ENCODE peak calls at places on chromosomes 1 and 21, in eight cellular contexts. One of them, this sample, is unnamed.

GRCh38 chr1:221712776-221713431 is 29.0 kb downstream of the DUSP10 start:
- DNase-seq in GM04504: no peak
- DNase-seq in SJSA1: no peak
- DNase-seq in activated T-helper 1 cell treated with Interleukin-2 at 50 U/mL for 16 hours: peak; percentile 68
- DNase-seq in heart right ventricle: peak; percentile 11
- DNase-seq in T-helper 2 cell: peak; percentile 43
- DNase-seq in NCI-H2171: no peak
- DNase-seq in HuH-7: no peak
- DNase-seq in this sample: no peak

GRCh38 chr1:178946855-178947687 is 76.2 kb upstream of the ANGPTL1 start:
- DNase-seq in GM04504: no peak
- DNase-seq in SJSA1: no peak
- DNase-seq in activated T-helper 1 cell treated with Interleukin-2 at 50 U/mL for 16 hours: no peak
- DNase-seq in heart right ventricle: no peak
- DNase-seq in T-helper 2 cell: no peak
- DNase-seq in NCI-H2171: no peak
- DNase-seq in HuH-7: no peak
- DNase-seq in this sample: no peak

GRCh38 chr1:244296447-244296846 is 155.3 kb downstream of the ADSS2 start:
- DNase-seq in GM04504: no peak
- DNase-seq in SJSA1: no peak
- DNase-seq in activated T-helper 1 cell treated with Interleukin-2 at 50 U/mL for 16 hours: no peak
- DNase-seq in heart right ventricle: no peak
- DNase-seq in T-helper 2 cell: no peak
- DNase-seq in NCI-H2171: no peak
- DNase-seq in HuH-7: no peak
- DNase-seq in this sample: no peak

GRCh38 chr1:16925635-16926490 is 4.1 kb downstream of the CROCC start:
- DNase-seq in GM04504: no peak
- DNase-seq in SJSA1: no peak
- DNase-seq in activated T-helper 1 cell treated with Interleukin-2 at 50 U/mL for 16 hours: no peak
- DNase-seq in heart right ventricle: no peak
- DNase-seq in T-helper 2 cell: no peak
- DNase-seq in NCI-H2171: no peak
- DNase-seq in HuH-7: no peak
- DNase-seq in this sample: no peak

GRCh38 chr1:101520302-101520701 is 283.5 kb downstream of the S1PR1 start:
- DNase-seq in GM04504: peak; percentile 12
- DNase-seq in SJSA1: no peak
- DNase-seq in activated T-helper 1 cell treated with Interleukin-2 at 50 U/mL for 16 hours: no peak
- DNase-seq in heart right ventricle: no peak
- DNase-seq in T-helper 2 cell: no peak
- DNase-seq in NCI-H2171: peak; percentile 25
- DNase-seq in HuH-7: peak; percentile 7
- DNase-seq in this sample: no peak

GRCh38 chr1:89516055-89516454 is 8.6 kb upstream of the LRRC8B start:
- DNase-seq in GM04504: no peak
- DNase-seq in SJSA1: peak; percentile 47
- DNase-seq in activated T-helper 1 cell treated with Interleukin-2 at 50 U/mL for 16 hours: no peak
- DNase-seq in heart right ventricle: no peak
- DNase-seq in T-helper 2 cell: no peak
- DNase-seq in NCI-H2171: no peak
- DNase-seq in HuH-7: no peak
- DNase-seq in this sample: no peak

GRCh38 chr21:33360871-33361602 is 36.3 kb downstream of the IFNAR1 start:
- DNase-seq in GM04504: peak; percentile 44
- DNase-seq in SJSA1: peak; percentile 70
- DNase-seq in activated T-helper 1 cell treated with Interleukin-2 at 50 U/mL for 16 hours: peak; percentile 76
- DNase-seq in heart right ventricle: peak; percentile 77
- DNase-seq in T-helper 2 cell: peak; percentile 84
- DNase-seq in NCI-H2171: peak; percentile 45
- DNase-seq in HuH-7: peak; percentile 66
- DNase-seq in this sample: peak; percentile 53

GRCh38 chr1:109880961-109881894 is 29.4 kb upstream of the CSF1 start:
- DNase-seq in GM04504: no peak
- DNase-seq in SJSA1: no peak
- DNase-seq in activated T-helper 1 cell treated with Interleukin-2 at 50 U/mL for 16 hours: no peak
- DNase-seq in heart right ventricle: no peak
- DNase-seq in T-helper 2 cell: no peak
- DNase-seq in NCI-H2171: no peak
- DNase-seq in HuH-7: no peak
- DNase-seq in this sample: no peak

GRCh38 chr1:24849653-24850295 is 80.3 kb downstream of the RUNX3 start:
- DNase-seq in GM04504: peak; percentile 10
- DNase-seq in SJSA1: peak; percentile 43
- DNase-seq in activated T-helper 1 cell treated with Interleukin-2 at 50 U/mL for 16 hours: no peak
- DNase-seq in heart right ventricle: no peak
- DNase-seq in T-helper 2 cell: no peak
- DNase-seq in NCI-H2171: no peak
- DNase-seq in HuH-7: no peak
- DNase-seq in this sample: no peak

GRCh38 chr1:184877992-184878391 is 96.3 kb downstream of the NIBAN1 start:
- DNase-seq in GM04504: no peak
- DNase-seq in SJSA1: no peak
- DNase-seq in activated T-helper 1 cell treated with Interleukin-2 at 50 U/mL for 16 hours: no peak
- DNase-seq in heart right ventricle: no peak
- DNase-seq in T-helper 2 cell: no peak
- DNase-seq in NCI-H2171: no peak
- DNase-seq in HuH-7: no peak
- DNase-seq in this sample: no peak

GRCh38 chr1:30515746-30516504 is 207.5 kb downstream of the MATN1 start:
- DNase-seq in GM04504: no peak
- DNase-seq in SJSA1: peak; percentile 31
- DNase-seq in activated T-helper 1 cell treated with Interleukin-2 at 50 U/mL for 16 hours: no peak
- DNase-seq in heart right ventricle: no peak
- DNase-seq in T-helper 2 cell: no peak
- DNase-seq in NCI-H2171: no peak
- DNase-seq in HuH-7: no peak
- DNase-seq in this sample: no peak

GRCh38 chr1:171898956-171899355 is 57.7 kb downstream of the DNM3 start:
- DNase-seq in GM04504: no peak
- DNase-seq in SJSA1: no peak
- DNase-seq in activated T-helper 1 cell treated with Interleukin-2 at 50 U/mL for 16 hours: no peak
- DNase-seq in heart right ventricle: no peak
- DNase-seq in T-helper 2 cell: no peak
- DNase-seq in NCI-H2171: no peak
- DNase-seq in HuH-7: no peak
- DNase-seq in this sample: peak; percentile 21

GRCh38 chr1:235156265-235156664 is 4.8 kb downstream of the RBM34 start:
- DNase-seq in GM04504: no peak
- DNase-seq in SJSA1: no peak
- DNase-seq in activated T-helper 1 cell treated with Interleukin-2 at 50 U/mL for 16 hours: no peak
- DNase-seq in heart right ventricle: no peak
- DNase-seq in T-helper 2 cell: no peak
- DNase-seq in NCI-H2171: no peak
- DNase-seq in HuH-7: no peak
- DNase-seq in this sample: no peak

GRCh38 chr1:221494670-221495069 is 247.2 kb downstream of the DUSP10 start:
- DNase-seq in GM04504: no peak
- DNase-seq in SJSA1: peak; percentile 46
- DNase-seq in activated T-helper 1 cell treated with Interleukin-2 at 50 U/mL for 16 hours: no peak
- DNase-seq in heart right ventricle: no peak
- DNase-seq in T-helper 2 cell: no peak
- DNase-seq in NCI-H2171: no peak
- DNase-seq in HuH-7: no peak
- DNase-seq in this sample: no peak

GRCh38 chr1:219041141-219041540 is 132.5 kb upstream of the LYPLAL1 start:
- DNase-seq in GM04504: peak; percentile 25
- DNase-seq in SJSA1: peak; percentile 80
- DNase-seq in activated T-helper 1 cell treated with Interleukin-2 at 50 U/mL for 16 hours: no peak
- DNase-seq in heart right ventricle: no peak
- DNase-seq in T-helper 2 cell: no peak
- DNase-seq in NCI-H2171: no peak
- DNase-seq in HuH-7: no peak
- DNase-seq in this sample: no peak

GRCh38 chr1:55718758-55719671 is 503.9 kb upstream of the USP24 start:
- DNase-seq in GM04504: peak; percentile 100
- DNase-seq in SJSA1: peak; percentile 88
- DNase-seq in activated T-helper 1 cell treated with Interleukin-2 at 50 U/mL for 16 hours: no peak
- DNase-seq in heart right ventricle: peak; percentile 11
- DNase-seq in T-helper 2 cell: no peak
- DNase-seq in NCI-H2171: no peak
- DNase-seq in HuH-7: peak; percentile 17
- DNase-seq in this sample: no peak

GRCh38 chr1:77037990-77038389 is 170.7 kb downstream of the ST6GALNAC5 start:
- DNase-seq in GM04504: no peak
- DNase-seq in SJSA1: no peak
- DNase-seq in activated T-helper 1 cell treated with Interleukin-2 at 50 U/mL for 16 hours: no peak
- DNase-seq in heart right ventricle: no peak
- DNase-seq in T-helper 2 cell: no peak
- DNase-seq in NCI-H2171: no peak
- DNase-seq in HuH-7: no peak
- DNase-seq in this sample: no peak

GRCh38 chr1:24806588-24806987 is 61.3 kb downstream of the CLIC4 start:
- DNase-seq in GM04504: no peak
- DNase-seq in SJSA1: no peak
- DNase-seq in activated T-helper 1 cell treated with Interleukin-2 at 50 U/mL for 16 hours: no peak
- DNase-seq in heart right ventricle: no peak
- DNase-seq in T-helper 2 cell: no peak
- DNase-seq in NCI-H2171: no peak
- DNase-seq in HuH-7: no peak
- DNase-seq in this sample: no peak

GRCh38 chr1:218760601-218761570 is 412.8 kb upstream of the LYPLAL1 start:
- DNase-seq in GM04504: no peak
- DNase-seq in SJSA1: no peak
- DNase-seq in activated T-helper 1 cell treated with Interleukin-2 at 50 U/mL for 16 hours: no peak
- DNase-seq in heart right ventricle: no peak
- DNase-seq in T-helper 2 cell: no peak
- DNase-seq in NCI-H2171: no peak
- DNase-seq in HuH-7: no peak
- DNase-seq in this sample: no peak

This sample was measured in NCI-H1417 treated with DMSO at 0.1 percent for 48 hours.